ENCODE peak calls at places on chromosomes 5 and 9, in eight cellular contexts. One of them, this sample, is unnamed.
A peak's percentile ranks its signal among the peaks of the same experiment; 100 is the strongest.

GRCh38 chr5:177446184-177447065 is at the start of gene PRR7:
- DNase-seq in A549: peak; percentile 73
- DNase-seq in foreskin fibroblast: peak; percentile 82
- DNase-seq in astrocyte: peak; percentile 62
- DNase-seq in keratinocyte: no peak
- DNase-seq in uterus: no peak
- DNase-seq in upper lobe of right lung: peak; percentile 80
- DNase-seq in cardiac fibroblast: peak; percentile 55
- DNase-seq in this sample: peak; percentile 74

GRCh38 chr9:20642045-20642444 is 19.7 kb upstream of the MLLT3 start:
- DNase-seq in A549: no peak
- DNase-seq in foreskin fibroblast: no peak
- DNase-seq in astrocyte: no peak
- DNase-seq in keratinocyte: no peak
- DNase-seq in uterus: no peak
- DNase-seq in upper lobe of right lung: no peak
- DNase-seq in cardiac fibroblast: no peak
- DNase-seq in this sample: no peak

GRCh38 chr5:180777475-180777874 is 25.1 kb downstream of the MGAT1 start:
- DNase-seq in A549: no peak
- DNase-seq in foreskin fibroblast: no peak
- DNase-seq in astrocyte: no peak
- DNase-seq in keratinocyte: no peak
- DNase-seq in uterus: no peak
- DNase-seq in upper lobe of right lung: no peak
- DNase-seq in cardiac fibroblast: no peak
- DNase-seq in this sample: no peak

GRCh38 chr5:72293495-72294055 is 26.5 kb downstream of the MRPS27 start:
- DNase-seq in A549: no peak
- DNase-seq in foreskin fibroblast: no peak
- DNase-seq in astrocyte: no peak
- DNase-seq in keratinocyte: no peak
- DNase-seq in uterus: no peak
- DNase-seq in upper lobe of right lung: no peak
- DNase-seq in cardiac fibroblast: no peak
- DNase-seq in this sample: no peak

GRCh38 chr9:107049046-107049824 is 186.3 kb downstream of the ZNF462 start:
- DNase-seq in A549: no peak
- DNase-seq in foreskin fibroblast: no peak
- DNase-seq in astrocyte: peak; percentile 20
- DNase-seq in keratinocyte: no peak
- DNase-seq in uterus: no peak
- DNase-seq in upper lobe of right lung: no peak
- DNase-seq in cardiac fibroblast: peak; percentile 10
- DNase-seq in this sample: no peak

GRCh38 chr5:10546186-10546585 is 17.7 kb upstream of the ANKRD33B start:
- DNase-seq in A549: no peak
- DNase-seq in foreskin fibroblast: no peak
- DNase-seq in astrocyte: no peak
- DNase-seq in keratinocyte: no peak
- DNase-seq in uterus: no peak
- DNase-seq in upper lobe of right lung: peak; percentile 9
- DNase-seq in cardiac fibroblast: no peak
- DNase-seq in this sample: no peak

GRCh38 chr5:106290841-106291240 is 1379.9 kb downstream of the EFNA5 start:
- DNase-seq in A549: no peak
- DNase-seq in foreskin fibroblast: peak; percentile 43
- DNase-seq in astrocyte: peak; percentile 43
- DNase-seq in keratinocyte: no peak
- DNase-seq in uterus: no peak
- DNase-seq in upper lobe of right lung: no peak
- DNase-seq in cardiac fibroblast: peak; percentile 32
- DNase-seq in this sample: no peak

GRCh38 chr9:114232091-114232440 is 76.7 kb downstream of the COL27A1 start:
- DNase-seq in A549: no peak
- DNase-seq in foreskin fibroblast: no peak
- DNase-seq in astrocyte: no peak
- DNase-seq in keratinocyte: no peak
- DNase-seq in uterus: no peak
- DNase-seq in upper lobe of right lung: no peak
- DNase-seq in cardiac fibroblast: no peak
- DNase-seq in this sample: no peak

GRCh38 chr9:36632892-36633291 is 60.2 kb downstream of the MELK start:
- DNase-seq in A549: peak; percentile 36
- DNase-seq in foreskin fibroblast: peak; percentile 25
- DNase-seq in astrocyte: peak; percentile 5
- DNase-seq in keratinocyte: no peak
- DNase-seq in uterus: no peak
- DNase-seq in upper lobe of right lung: no peak
- DNase-seq in cardiac fibroblast: peak; percentile 64
- DNase-seq in this sample: no peak

GRCh38 chr9:137078701-137079400 is 1.5 kb downstream of the UAP1L1 start:
- DNase-seq in A549: no peak
- DNase-seq in foreskin fibroblast: no peak
- DNase-seq in astrocyte: no peak
- DNase-seq in keratinocyte: no peak
- DNase-seq in uterus: no peak
- DNase-seq in upper lobe of right lung: peak; percentile 65
- DNase-seq in cardiac fibroblast: no peak
- DNase-seq in this sample: no peak

GRCh38 chr9:135038826-135039225 is 48.6 kb upstream of the OLFM1 start:
- DNase-seq in A549: no peak
- DNase-seq in foreskin fibroblast: no peak
- DNase-seq in astrocyte: no peak
- DNase-seq in keratinocyte: no peak
- DNase-seq in uterus: no peak
- DNase-seq in upper lobe of right lung: peak; percentile 37
- DNase-seq in cardiac fibroblast: no peak
- DNase-seq in this sample: no peak

DNA sequence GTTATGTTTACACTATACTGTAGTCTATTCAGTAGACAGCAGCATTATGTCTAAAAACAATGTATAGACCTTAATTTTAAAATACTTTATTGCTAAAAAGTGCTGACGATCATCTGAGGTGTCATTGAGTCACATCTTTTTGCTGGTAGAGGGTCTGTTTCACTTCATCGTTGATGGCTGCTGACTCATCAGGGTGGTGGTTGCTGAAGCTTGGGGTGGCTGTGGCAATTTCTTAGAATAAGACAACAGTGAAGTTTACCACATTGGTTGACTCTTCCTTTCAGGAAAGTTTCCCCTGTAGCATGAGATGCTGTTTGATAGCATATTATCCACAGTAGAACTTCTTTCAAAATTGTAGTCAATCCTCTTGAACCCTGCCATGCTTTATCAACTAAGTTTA is 150.3 kb downstream of the FBXL7 start:
- DNase-seq in A549: no peak
- DNase-seq in foreskin fibroblast: no peak
- DNase-seq in astrocyte: no peak
- DNase-seq in keratinocyte: no peak
- DNase-seq in uterus: no peak
- DNase-seq in upper lobe of right lung: no peak
- DNase-seq in cardiac fibroblast: no peak
- DNase-seq in this sample: no peak
- H3K4me3 ChIP-seq in A549: no peak overlapping the region
- H3K4me3 ChIP-seq in foreskin fibroblast: no peak overlapping the region
- H3K4me3 ChIP-seq in astrocyte: no peak overlapping the region
- H3K4me3 ChIP-seq in keratinocyte: no peak overlapping the region
- H3K4me3 ChIP-seq in uterus: no peak overlapping the region
- H3K4me3 ChIP-seq in upper lobe of right lung: no peak overlapping the region
- H3K4me3 ChIP-seq in cardiac fibroblast: no peak overlapping the region
- H3K4me3 ChIP-seq in this sample: no peak overlapping the region

DNA sequence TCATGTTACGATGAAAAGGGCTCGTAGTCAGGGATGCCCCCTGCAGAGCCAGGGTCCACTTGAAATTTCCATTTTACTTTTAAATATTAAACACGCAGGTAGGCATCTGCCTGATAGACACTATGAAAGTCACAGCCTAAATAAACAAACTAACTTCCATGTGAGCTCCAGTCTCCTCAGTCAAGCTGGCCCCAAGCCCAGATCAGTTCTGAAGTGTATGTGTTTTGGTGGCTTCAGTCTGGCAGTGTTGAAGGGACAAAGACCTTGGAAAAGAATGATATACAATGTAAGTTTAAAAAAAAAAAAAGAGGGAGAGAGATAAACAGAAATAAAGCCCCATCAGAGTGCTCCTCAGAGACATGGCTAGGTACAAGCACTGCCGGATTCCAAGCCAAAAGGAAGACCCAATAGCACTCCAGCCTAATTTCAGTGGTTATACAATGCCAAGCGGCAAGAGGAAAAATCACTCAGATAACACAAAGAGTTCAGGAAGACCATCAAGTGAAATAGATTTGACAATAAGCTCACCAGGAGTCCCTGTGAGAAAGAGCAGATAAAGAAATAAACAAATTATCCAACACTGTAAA is 181.0 kb downstream of the BNC2 start:
- DNase-seq in A549: peak; percentile 21
- DNase-seq in foreskin fibroblast: no peak
- DNase-seq in astrocyte: peak; percentile 32
- DNase-seq in keratinocyte: no peak
- DNase-seq in uterus: no peak
- DNase-seq in upper lobe of right lung: no peak
- DNase-seq in cardiac fibroblast: peak; percentile 41
- DNase-seq in this sample: peak; percentile 53
- H3K4me3 ChIP-seq in A549: no peak overlapping the region
- H3K4me3 ChIP-seq in foreskin fibroblast: no peak overlapping the region
- H3K4me3 ChIP-seq in astrocyte: no peak overlapping the region
- H3K4me3 ChIP-seq in keratinocyte: no peak overlapping the region
- H3K4me3 ChIP-seq in uterus: no peak overlapping the region
- H3K4me3 ChIP-seq in upper lobe of right lung: no peak overlapping the region
- H3K4me3 ChIP-seq in cardiac fibroblast: no peak overlapping the region
- H3K4me3 ChIP-seq in this sample: no peak overlapping the region

DNA sequence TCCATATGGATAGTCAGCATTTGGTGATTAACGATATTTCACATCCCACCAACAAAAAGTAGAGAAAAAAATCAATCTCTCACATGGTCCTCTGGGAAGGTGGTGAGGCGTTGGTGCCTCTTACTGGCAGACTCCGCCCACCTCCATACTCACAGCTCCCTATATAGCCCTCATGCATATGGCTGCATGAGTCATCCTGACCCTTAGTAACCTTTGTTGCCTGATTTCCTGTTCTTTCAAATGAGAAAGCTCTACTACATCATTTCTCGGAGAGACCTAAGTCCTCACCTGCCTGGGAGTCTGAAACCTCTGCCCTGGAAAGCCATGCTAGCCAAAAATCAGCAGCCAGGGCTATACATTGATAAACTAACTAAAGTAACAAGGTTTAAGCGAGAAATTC is 33.3 kb upstream of the ABCA1 start:
- DNase-seq in A549: peak; percentile 52
- DNase-seq in foreskin fibroblast: peak; percentile 67
- DNase-seq in astrocyte: peak; percentile 35
- DNase-seq in keratinocyte: peak; percentile 56
- DNase-seq in uterus: no peak
- DNase-seq in upper lobe of right lung: no peak
- DNase-seq in cardiac fibroblast: peak; percentile 75
- DNase-seq in this sample: no peak
- H3K4me3 ChIP-seq in A549: no peak overlapping the region
- H3K4me3 ChIP-seq in foreskin fibroblast: no peak overlapping the region
- H3K4me3 ChIP-seq in astrocyte: no peak overlapping the region
- H3K4me3 ChIP-seq in keratinocyte: no peak overlapping the region
- H3K4me3 ChIP-seq in uterus: no peak overlapping the region
- H3K4me3 ChIP-seq in upper lobe of right lung: no peak overlapping the region
- H3K4me3 ChIP-seq in cardiac fibroblast: no peak overlapping the region
- H3K4me3 ChIP-seq in this sample: no peak overlapping the region

GRCh38 chr9:18478517-18479361 is 4.8 kb downstream of the ADAMTSL1 start:
- DNase-seq in A549: no peak
- DNase-seq in foreskin fibroblast: peak; percentile 82
- DNase-seq in astrocyte: peak; percentile 94
- DNase-seq in keratinocyte: no peak
- DNase-seq in uterus: peak; percentile 30
- DNase-seq in upper lobe of right lung: no peak
- DNase-seq in cardiac fibroblast: peak; percentile 61
- DNase-seq in this sample: no peak

GRCh38 chr9:18480649-18481048 is 6.7 kb downstream of the ADAMTSL1 start:
- DNase-seq in A549: no peak
- DNase-seq in foreskin fibroblast: peak; percentile 52
- DNase-seq in astrocyte: peak; percentile 94
- DNase-seq in keratinocyte: no peak
- DNase-seq in uterus: no peak
- DNase-seq in upper lobe of right lung: no peak
- DNase-seq in cardiac fibroblast: peak; percentile 53
- DNase-seq in this sample: no peak

GRCh38 chr9:18477719-18478118 is 3.8 kb downstream of the ADAMTSL1 start:
- DNase-seq in A549: no peak
- DNase-seq in foreskin fibroblast: no peak
- DNase-seq in astrocyte: no peak
- DNase-seq in keratinocyte: no peak
- DNase-seq in uterus: no peak
- DNase-seq in upper lobe of right lung: no peak
- DNase-seq in cardiac fibroblast: no peak
- DNase-seq in this sample: no peak

GRCh38 chr9:18477121-18477705 is 3.3 kb downstream of the ADAMTSL1 start:
- DNase-seq in A549: no peak
- DNase-seq in foreskin fibroblast: no peak
- DNase-seq in astrocyte: no peak
- DNase-seq in keratinocyte: no peak
- DNase-seq in uterus: no peak
- DNase-seq in upper lobe of right lung: no peak
- DNase-seq in cardiac fibroblast: no peak
- DNase-seq in this sample: no peak

DNA sequence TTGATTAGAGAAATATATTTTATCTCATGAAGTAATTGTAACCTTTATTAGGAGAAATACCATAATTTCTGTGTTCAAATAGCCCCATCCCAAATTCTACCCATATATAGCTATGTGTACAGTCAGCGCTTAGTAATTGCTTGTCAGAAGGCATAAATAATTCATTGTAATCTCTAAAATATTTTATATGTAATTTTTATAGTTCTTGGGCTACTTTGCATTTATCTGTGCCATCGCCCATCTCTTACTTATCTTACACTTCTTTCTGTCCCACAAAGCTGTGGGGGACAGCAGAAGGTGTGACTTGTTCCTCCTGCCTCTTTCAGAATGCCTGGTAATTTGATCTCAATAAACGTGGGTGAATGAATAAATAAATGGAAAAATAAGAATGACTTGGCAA is 5.5 kb downstream of the ADAMTSL1 start:
- DNase-seq in A549: no peak
- DNase-seq in foreskin fibroblast: no peak
- DNase-seq in astrocyte: no peak
- DNase-seq in keratinocyte: no peak
- DNase-seq in uterus: no peak
- DNase-seq in upper lobe of right lung: no peak
- DNase-seq in cardiac fibroblast: no peak
- DNase-seq in this sample: no peak
- H3K4me3 ChIP-seq in A549: no peak overlapping the region
- H3K4me3 ChIP-seq in foreskin fibroblast: no peak overlapping the region
- H3K4me3 ChIP-seq in astrocyte: no peak overlapping the region
- H3K4me3 ChIP-seq in keratinocyte: no peak overlapping the region
- H3K4me3 ChIP-seq in uterus: no peak overlapping the region
- H3K4me3 ChIP-seq in upper lobe of right lung: no peak overlapping the region
- H3K4me3 ChIP-seq in cardiac fibroblast: no peak overlapping the region
- H3K4me3 ChIP-seq in this sample: no peak overlapping the region

DNA sequence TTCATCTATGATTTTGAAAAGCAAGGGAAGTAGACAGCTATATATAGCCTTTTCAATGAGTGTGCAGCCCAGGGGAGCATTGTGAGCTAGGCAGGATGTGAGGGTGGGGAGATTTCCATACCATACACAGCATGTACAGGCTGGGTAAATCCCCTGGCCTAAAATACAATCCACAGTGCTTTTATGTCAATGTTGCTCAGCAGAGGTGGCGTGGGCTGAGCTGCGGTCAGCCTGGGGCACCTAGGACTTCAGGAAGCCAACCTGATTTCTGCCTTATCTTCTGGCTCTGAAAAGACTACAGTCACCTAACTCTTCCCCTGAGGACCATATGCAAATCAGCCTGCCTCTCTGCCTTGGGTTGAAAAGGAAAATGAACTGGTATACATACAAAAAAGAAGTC is 6.3 kb upstream of the GARIN3 start:
- DNase-seq in A549: no peak
- DNase-seq in foreskin fibroblast: no peak
- DNase-seq in astrocyte: no peak
- DNase-seq in keratinocyte: no peak
- DNase-seq in uterus: no peak
- DNase-seq in upper lobe of right lung: no peak
- DNase-seq in cardiac fibroblast: no peak
- DNase-seq in this sample: no peak
- H3K4me3 ChIP-seq in A549: no peak overlapping the region
- H3K4me3 ChIP-seq in foreskin fibroblast: no peak overlapping the region
- H3K4me3 ChIP-seq in astrocyte: no peak overlapping the region
- H3K4me3 ChIP-seq in keratinocyte: no peak overlapping the region
- H3K4me3 ChIP-seq in uterus: no peak overlapping the region
- H3K4me3 ChIP-seq in upper lobe of right lung: no peak overlapping the region
- H3K4me3 ChIP-seq in cardiac fibroblast: no peak overlapping the region
- H3K4me3 ChIP-seq in this sample: no peak overlapping the region